ENCODE peak calls at places on chromosomes 11 and 22, in nine cellular contexts. One of them, this sample, is unnamed.

GRCh38 chr22:29664731-29665130 is 55.1 kb upstream of the CABP7 start:
- DNase-seq in brain microvascular endothelial cell: no peak
- DNase-seq in heart right ventricle: no peak
- DNase-seq in kidney: no peak
- DNase-seq in mesothelial cell of epicardium: no peak
- DNase-seq in HFF-Myc: no peak
- DNase-seq in IMR-90: peak; percentile 40
- DNase-seq in H9: no peak
- DNase-seq in HL-60: no peak
- DNase-seq in this sample: no peak

GRCh38 chr11:104564921-104565580 is 333.2 kb downstream of the CASP12 start:
- DNase-seq in brain microvascular endothelial cell: no peak
- DNase-seq in heart right ventricle: no peak
- DNase-seq in kidney: peak; percentile 77
- DNase-seq in mesothelial cell of epicardium: no peak
- DNase-seq in HFF-Myc: no peak
- DNase-seq in IMR-90: no peak
- DNase-seq in H9: no peak
- DNase-seq in HL-60: no peak
- DNase-seq in this sample: peak; percentile 82

GRCh38 chr11:64990222-64990918 is 6.4 kb downstream of the BATF2 start:
- DNase-seq in brain microvascular endothelial cell: peak; percentile 26
- DNase-seq in heart right ventricle: peak; percentile 75
- DNase-seq in kidney: peak; percentile 81
- DNase-seq in mesothelial cell of epicardium: no peak
- DNase-seq in HFF-Myc: no peak
- DNase-seq in IMR-90: no peak
- DNase-seq in H9: no peak
- DNase-seq in HL-60: no peak
- DNase-seq in this sample: no peak

GRCh38 chr11:23041104-23041503 is 180.8 kb upstream of the CCDC179 start:
- DNase-seq in brain microvascular endothelial cell: no peak
- DNase-seq in heart right ventricle: no peak
- DNase-seq in kidney: no peak
- DNase-seq in mesothelial cell of epicardium: no peak
- DNase-seq in HFF-Myc: no peak
- DNase-seq in IMR-90: no peak
- DNase-seq in H9: no peak
- DNase-seq in HL-60: no peak
- DNase-seq in this sample: no peak

GRCh38 chr11:115276799-115277198 is 227.4 kb downstream of the CADM1 start:
- DNase-seq in brain microvascular endothelial cell: no peak
- DNase-seq in heart right ventricle: no peak
- DNase-seq in kidney: no peak
- DNase-seq in mesothelial cell of epicardium: no peak
- DNase-seq in HFF-Myc: no peak
- DNase-seq in IMR-90: no peak
- DNase-seq in H9: no peak
- DNase-seq in HL-60: no peak
- DNase-seq in this sample: no peak

GRCh38 chr22:45254789-45255261 is 14.1 kb upstream of the KIAA0930 start:
- DNase-seq in brain microvascular endothelial cell: no peak
- DNase-seq in heart right ventricle: no peak
- DNase-seq in kidney: no peak
- DNase-seq in mesothelial cell of epicardium: no peak
- DNase-seq in HFF-Myc: no peak
- DNase-seq in IMR-90: no peak
- DNase-seq in H9: no peak
- DNase-seq in HL-60: no peak
- DNase-seq in this sample: no peak

GRCh38 chr11:119332111-119332765 is 2.1 kb upstream of the RNF26 start:
- DNase-seq in brain microvascular endothelial cell: no peak
- DNase-seq in heart right ventricle: no peak
- DNase-seq in kidney: no peak
- DNase-seq in mesothelial cell of epicardium: no peak
- DNase-seq in HFF-Myc: no peak
- DNase-seq in IMR-90: no peak
- DNase-seq in H9: no peak
- DNase-seq in HL-60: no peak
- DNase-seq in this sample: no peak

GRCh38 chr11:77147668-77148321 is 19.7 kb downstream of the MYO7A start:
- DNase-seq in brain microvascular endothelial cell: no peak
- DNase-seq in heart right ventricle: no peak
- DNase-seq in kidney: peak; percentile 68
- DNase-seq in mesothelial cell of epicardium: no peak
- DNase-seq in HFF-Myc: no peak
- DNase-seq in IMR-90: no peak
- DNase-seq in H9: peak; percentile 86
- DNase-seq in HL-60: no peak
- DNase-seq in this sample: no peak

GRCh38 chr11:61091373-61092279 is 10.7 kb upstream of the CD5 start:
- DNase-seq in brain microvascular endothelial cell: peak; percentile 31
- DNase-seq in heart right ventricle: no peak
- DNase-seq in kidney: no peak
- DNase-seq in mesothelial cell of epicardium: no peak
- DNase-seq in HFF-Myc: peak; percentile 24
- DNase-seq in IMR-90: peak; percentile 12
- DNase-seq in H9: no peak
- DNase-seq in HL-60: peak; percentile 16
- DNase-seq in this sample: no peak

GRCh38 chr11:65506770-65507485 is 8.1 kb downstream of the MALAT1 start:
- DNase-seq in brain microvascular endothelial cell: peak; percentile 87
- DNase-seq in heart right ventricle: no peak
- DNase-seq in kidney: peak; percentile 65
- DNase-seq in mesothelial cell of epicardium: no peak
- DNase-seq in HFF-Myc: peak; percentile 83
- DNase-seq in IMR-90: peak; percentile 95
- DNase-seq in H9: peak; percentile 74
- DNase-seq in HL-60: no peak
- DNase-seq in this sample: peak; percentile 49

GRCh38 chr22:48893288-48894063 is 934.2 kb downstream of the BRD1 start:
- DNase-seq in brain microvascular endothelial cell: no peak
- DNase-seq in heart right ventricle: no peak
- DNase-seq in kidney: no peak
- DNase-seq in mesothelial cell of epicardium: peak; percentile 29
- DNase-seq in HFF-Myc: no peak
- DNase-seq in IMR-90: no peak
- DNase-seq in H9: no peak
- DNase-seq in HL-60: no peak
- DNase-seq in this sample: peak; percentile 55

GRCh38 chr11:68004551-68005335 is 846 bp upstream of the UNC93B1 start:
- DNase-seq in brain microvascular endothelial cell: no peak
- DNase-seq in heart right ventricle: no peak
- DNase-seq in kidney: no peak
- DNase-seq in mesothelial cell of epicardium: no peak
- DNase-seq in HFF-Myc: no peak
- DNase-seq in IMR-90: no peak
- DNase-seq in H9: peak; percentile 60
- DNase-seq in HL-60: no peak
- DNase-seq in this sample: no peak

GRCh38 chr11:45606514-45607024 is 58.9 kb downstream of the CHST1 start:
- DNase-seq in brain microvascular endothelial cell: no peak
- DNase-seq in heart right ventricle: no peak
- DNase-seq in kidney: no peak
- DNase-seq in mesothelial cell of epicardium: no peak
- DNase-seq in HFF-Myc: no peak
- DNase-seq in IMR-90: no peak
- DNase-seq in H9: peak; percentile 81
- DNase-seq in HL-60: no peak
- DNase-seq in this sample: peak; percentile 50

GRCh38 chr22:23548501-23549197 is 31.4 kb downstream of the IGLL1 start:
- DNase-seq in brain microvascular endothelial cell: no peak
- DNase-seq in heart right ventricle: no peak
- DNase-seq in kidney: no peak
- DNase-seq in mesothelial cell of epicardium: no peak
- DNase-seq in HFF-Myc: no peak
- DNase-seq in IMR-90: no peak
- DNase-seq in H9: peak; percentile 9
- DNase-seq in HL-60: no peak
- DNase-seq in this sample: no peak

GRCh38 chr22:23550049-23550650 is 29.9 kb downstream of the IGLL1 start:
- DNase-seq in brain microvascular endothelial cell: no peak
- DNase-seq in heart right ventricle: no peak
- DNase-seq in kidney: no peak
- DNase-seq in mesothelial cell of epicardium: no peak
- DNase-seq in HFF-Myc: no peak
- DNase-seq in IMR-90: no peak
- DNase-seq in H9: no peak
- DNase-seq in HL-60: no peak
- DNase-seq in this sample: no peak

GRCh38 chr22:23547818-23548500 is 32.1 kb downstream of the IGLL1 start:
- DNase-seq in brain microvascular endothelial cell: no peak
- DNase-seq in heart right ventricle: no peak
- DNase-seq in kidney: no peak
- DNase-seq in mesothelial cell of epicardium: no peak
- DNase-seq in HFF-Myc: no peak
- DNase-seq in IMR-90: no peak
- DNase-seq in H9: no peak
- DNase-seq in HL-60: no peak
- DNase-seq in this sample: no peak

GRCh38 chr22:23551385-23551784 is 28.7 kb downstream of the IGLL1 start:
- DNase-seq in brain microvascular endothelial cell: no peak
- DNase-seq in heart right ventricle: no peak
- DNase-seq in kidney: no peak
- DNase-seq in mesothelial cell of epicardium: no peak
- DNase-seq in HFF-Myc: no peak
- DNase-seq in IMR-90: no peak
- DNase-seq in H9: no peak
- DNase-seq in HL-60: no peak
- DNase-seq in this sample: no peak

DNA sequence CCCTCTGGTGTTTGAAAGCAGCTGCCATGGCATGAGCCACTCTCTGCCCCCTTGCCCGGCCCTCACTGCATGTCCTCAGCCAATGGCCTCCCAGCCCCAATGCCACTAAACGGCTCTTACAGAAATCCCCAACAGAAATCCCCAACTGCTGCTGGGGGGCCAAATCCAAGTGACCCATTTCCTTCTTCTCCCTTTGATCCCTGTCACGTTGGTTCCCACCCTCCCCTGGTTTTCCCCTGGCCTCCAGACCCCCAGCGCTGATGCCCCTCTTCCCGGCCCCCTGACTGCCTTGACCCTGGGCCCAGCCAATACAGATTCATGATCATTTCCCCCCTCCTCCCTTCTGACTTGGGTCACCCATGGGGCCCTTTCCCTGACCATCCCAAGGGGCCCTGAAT is 30.9 kb downstream of the IGLL1 start:
- DNase-seq in brain microvascular endothelial cell: no peak
- DNase-seq in heart right ventricle: no peak
- DNase-seq in kidney: no peak
- DNase-seq in mesothelial cell of epicardium: no peak
- DNase-seq in HFF-Myc: no peak
- DNase-seq in IMR-90: no peak
- DNase-seq in H9: peak; percentile 20
- DNase-seq in HL-60: no peak
- DNase-seq in this sample: no peak
- TF ChIP-seq CTCF in brain microvascular endothelial cell: no peak
- TF ChIP-seq CTCF in heart right ventricle: no peak
- TF ChIP-seq CTCF in kidney: no peak
- TF ChIP-seq CTCF in mesothelial cell of epicardium: no peak
- TF ChIP-seq CTCF in HFF-Myc: no peak
- TF ChIP-seq CTCF in IMR-90: no peak
- TF ChIP-seq CTCF in H9: no peak
- TF ChIP-seq CTCF in HL-60: no peak
- TF ChIP-seq CTCF in this sample: no peak

GRCh38 chr11:35289821-35290220 is 129.5 kb downstream of the SLC1A2 start:
- DNase-seq in brain microvascular endothelial cell: peak; percentile 66
- DNase-seq in heart right ventricle: no peak
- DNase-seq in kidney: no peak
- DNase-seq in mesothelial cell of epicardium: no peak
- DNase-seq in HFF-Myc: no peak
- DNase-seq in IMR-90: peak; percentile 60
- DNase-seq in H9: no peak
- DNase-seq in HL-60: no peak
- DNase-seq in this sample: no peak
- TF ChIP-seq CTCF in brain microvascular endothelial cell: no peak
- TF ChIP-seq CTCF in heart right ventricle: no peak
- TF ChIP-seq CTCF in kidney: no peak
- TF ChIP-seq CTCF in mesothelial cell of epicardium: no peak
- TF ChIP-seq CTCF in HFF-Myc: no peak
- TF ChIP-seq CTCF in IMR-90: no peak
- TF ChIP-seq CTCF in H9: no peak
- TF ChIP-seq CTCF in HL-60: no peak
- TF ChIP-seq CTCF in this sample: no peak

DNA sequence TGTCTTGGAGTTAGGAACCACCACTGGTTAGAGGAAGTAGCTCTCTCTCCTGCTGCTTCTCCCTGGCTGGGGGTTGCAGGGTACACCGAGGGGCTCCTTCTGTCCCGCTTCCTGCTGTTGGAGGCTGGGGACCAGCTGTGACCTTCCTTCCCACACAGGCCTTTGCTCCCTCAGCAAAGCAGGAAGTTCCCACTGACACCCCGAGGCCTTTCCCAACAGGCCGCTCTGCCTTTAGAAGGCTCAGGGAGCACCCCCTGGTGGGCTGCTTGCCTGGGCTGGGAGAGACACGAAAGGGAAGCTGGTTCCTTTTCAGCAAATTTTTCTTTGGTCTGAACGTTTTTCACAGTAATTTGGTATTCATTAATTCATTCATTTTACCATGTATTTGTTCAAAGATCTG is 527.9 kb upstream of the B3GAT1 start:
- DNase-seq in brain microvascular endothelial cell: no peak
- DNase-seq in heart right ventricle: peak; percentile 24
- DNase-seq in kidney: no peak
- DNase-seq in mesothelial cell of epicardium: no peak
- DNase-seq in HFF-Myc: no peak
- DNase-seq in IMR-90: no peak
- DNase-seq in H9: no peak
- DNase-seq in HL-60: no peak
- DNase-seq in this sample: no peak
- TF ChIP-seq CTCF in brain microvascular endothelial cell: peak; percentile 72
- TF ChIP-seq CTCF in heart right ventricle: peak; percentile 55
- TF ChIP-seq CTCF in kidney: no peak
- TF ChIP-seq CTCF in mesothelial cell of epicardium: no peak
- TF ChIP-seq CTCF in HFF-Myc: peak; percentile 23
- TF ChIP-seq CTCF in IMR-90: no peak
- TF ChIP-seq CTCF in H9: peak; percentile 39
- TF ChIP-seq CTCF in HL-60: no peak
- TF ChIP-seq CTCF in this sample: peak; percentile 71

DNA sequence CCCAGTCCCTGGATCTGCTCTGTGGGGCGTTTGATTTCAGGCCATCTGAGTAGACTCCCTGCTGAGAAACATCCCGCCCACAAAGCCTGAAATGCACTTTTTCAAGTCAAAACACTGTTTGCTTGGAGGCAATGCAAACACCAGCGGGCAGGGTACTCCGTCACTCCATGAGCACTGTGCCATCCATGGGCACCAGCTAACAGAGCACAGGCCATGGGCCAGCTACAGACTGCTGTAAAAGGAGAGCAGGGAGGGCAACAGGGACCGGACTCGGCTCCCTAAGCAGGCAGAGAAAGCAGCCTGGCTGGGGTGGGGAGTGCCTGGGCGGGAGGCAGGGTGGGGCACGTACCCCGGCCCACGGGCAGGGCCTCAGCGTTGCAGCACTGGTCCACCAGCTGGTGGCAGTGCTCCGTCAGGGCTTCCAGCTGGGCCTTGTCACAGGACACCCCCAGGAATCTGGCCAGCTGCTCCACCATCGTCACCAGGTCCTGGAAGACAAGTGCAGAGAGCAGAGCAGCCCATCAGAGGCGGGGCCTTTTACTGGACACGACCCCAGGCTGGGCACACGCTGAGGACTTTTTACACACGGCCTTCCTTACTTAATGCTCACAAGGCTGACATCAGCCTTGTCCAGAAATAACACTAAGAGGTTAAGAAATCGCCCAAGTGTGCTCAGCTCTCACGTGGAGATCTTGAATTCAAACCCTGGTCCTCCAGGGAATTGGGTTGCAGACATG is 16.8 kb upstream of the EFCAB6 start:
- DNase-seq in brain microvascular endothelial cell: peak; percentile 4
- DNase-seq in heart right ventricle: peak; percentile 82
- DNase-seq in kidney: peak; percentile 66
- DNase-seq in mesothelial cell of epicardium: no peak
- DNase-seq in HFF-Myc: no peak
- DNase-seq in IMR-90: peak; percentile 81
- DNase-seq in H9: peak; percentile 64
- DNase-seq in HL-60: no peak
- DNase-seq in this sample: no peak
- TF ChIP-seq CTCF in brain microvascular endothelial cell: peak; percentile 19
- TF ChIP-seq CTCF in heart right ventricle: peak; percentile 67
- TF ChIP-seq CTCF in kidney: no peak
- TF ChIP-seq CTCF in mesothelial cell of epicardium: no peak
- TF ChIP-seq CTCF in HFF-Myc: no peak
- TF ChIP-seq CTCF in IMR-90: peak; percentile 32
- TF ChIP-seq CTCF in H9: peak; percentile 36
- TF ChIP-seq CTCF in HL-60: no peak
- TF ChIP-seq CTCF in this sample: peak; percentile 61